ENCODE peak calls at places on chromosome 2, in six cellular contexts. Q is pons; U is cardiac muscle cell; S is HCT116; G is activated CD8-positive, alpha-beta memory T cell treated with anti-CD3 and anti-CD28 coated beads, Interleukin-2, amount 50 U/mL, for 48 hours; O is left cardiac atrium. M is an unnamed sample.

GRCh38 chr2:111638274-111638877 is 245.6 kb downstream of the ANAPC1 start:
- DNase-seq in O (no peak), S (no peak), G (no peak), Q (no peak), U (no peak), M (no peak)

GRCh38 chr2:9178110-9178904 is 28.3 kb upstream of the ASAP2 start:
- DNase-seq in S (no peak), U (peak; percentile 33), O (no peak), Q (no peak), G (no peak), M (no peak)

GRCh38 chr2:16813593-16813992 is 148.0 kb upstream of the CYRIA start:
- DNase-seq in U (no peak), Q (no peak), O (no peak), G (no peak), S (no peak), M (no peak)

GRCh38 chr2:49490710-49491109 is 336.4 kb upstream of the FSHR start:
- DNase-seq in Q (no peak), G (no peak), S (no peak), U (peak; percentile 33), O (peak; percentile 19), M (no peak)

GRCh38 chr2:72745679-72746368 is 80.0 kb downstream of the EXOC6B start:
- DNase-seq in O (no peak), U (peak; percentile 87), Q (peak; percentile 88), S (peak; percentile 48), G (no peak), M (no peak)

GRCh38 chr2:109466674-109467575 is 146.8 kb downstream of the SEPTIN10 start:
- DNase-seq in Q (peak; percentile 92), O (no peak), U (no peak), G (no peak), S (no peak), M (no peak)

GRCh38 chr2:98769784-98770183 is 38.9 kb upstream of the MGAT4A start:
- DNase-seq in S (no peak), G (no peak), O (no peak), Q (no peak), U (no peak), M (peak; percentile 67)

GRCh38 chr2:172885996-172886395 is 150.4 kb downstream of the RAPGEF4 start:
- DNase-seq in Q (no peak), U (no peak), O (no peak), S (no peak), G (no peak), M (no peak)

GRCh38 chr2:30136729-30137444 is 9.9 kb upstream of the YPEL5 start:
- DNase-seq in U (no peak), S (no peak), O (no peak), G (no peak), Q (no peak), M (no peak)

GRCh38 chr2:151200844-151201243 is 60.8 kb downstream of the RBM43 start:
- DNase-seq in O (no peak), Q (no peak), G (no peak), S (no peak), U (no peak), M (no peak)

GRCh38 chr2:46518848-46519247 is 39.5 kb downstream of the TMEM247 start:
- DNase-seq in G (no peak), O (peak; percentile 45), U (no peak), S (no peak), Q (peak; percentile 47), M (no peak)

GRCh38 chr2:207163053-207163814 is 2.5 kb downstream of the KLF7 start:
- DNase-seq in S (peak; percentile 74), O (peak; percentile 38), U (peak; percentile 87), G (no peak), Q (peak; percentile 88), M (peak; percentile 50)

GRCh38 chr2:40528564-40528963 is 76.7 kb upstream of the SLC8A1 start:
- DNase-seq in G (no peak), U (no peak), O (no peak), S (no peak), Q (no peak), M (no peak)

GRCh38 chr2:169131587-169132512 is 62.5 kb downstream of the DHRS9 start:
- DNase-seq in U (peak; percentile 78), G (no peak), S (peak; percentile 77), O (no peak), Q (peak; percentile 77), M (no peak)

GRCh38 chr2:53028259-53028658 is 739.3 kb upstream of the CHAC2 start:
- DNase-seq in G (no peak), U (peak; percentile 24), S (no peak), Q (no peak), O (no peak), M (no peak)

GRCh38 chr2:162731917-162732804 is 106.4 kb downstream of the KCNH7 start:
- DNase-seq in G (no peak), Q (no peak), O (no peak), S (no peak), U (no peak), M (no peak)

GRCh38 chr2:170324640-170325046 is 146.7 kb downstream of the MYO3B start:
- DNase-seq in G (peak; percentile 56), O (no peak), Q (peak; percentile 41), U (peak; percentile 57), S (peak; percentile 42), M (no peak)

GRCh38 chr2:70349921-70350685 is 48.2 kb upstream of the FAM136A start:
- DNase-seq in Q (no peak), O (no peak), G (no peak), S (no peak), U (no peak), M (no peak)

GRCh38 chr2:151933266-151933804 is 105.1 kb upstream of the ARL5A start:
- DNase-seq in U (no peak), G (no peak), S (no peak), O (no peak), Q (no peak), M (no peak)

GRCh38 chr2:39068290-39068689 is 52.6 kb downstream of the SOS1 start:
- DNase-seq in O (no peak), G (no peak), Q (no peak), S (no peak), U (no peak), M (no peak)

GRCh38 chr2:119646149-119646548 is 32.9 kb upstream of the TMEM177 start:
- DNase-seq in Q (no peak), U (no peak), G (no peak), S (no peak), O (no peak), M (no peak)

GRCh38 chr2:204437815-204438766 is 107.2 kb upstream of the PARD3B start:
- DNase-seq in G (no peak), Q (no peak), O (no peak), S (no peak), U (no peak), M (no peak)

GRCh38 chr2:28332696-28333095 is 60.0 kb upstream of the FOSL2 start:
- DNase-seq in G (no peak), U (no peak), Q (no peak), O (no peak), S (no peak), M (no peak)

GRCh38 chr2:131085646-131086045 is 7.6 kb downstream of the FAM168B start:
- DNase-seq in U (no peak), O (no peak), S (no peak), G (no peak), Q (no peak), M (no peak)

GRCh38 chr2:1022178-1022577 is 71.5 kb downstream of the SNTG2 start:
- DNase-seq in O (no peak), G (no peak), S (no peak), U (no peak), Q (no peak), M (no peak)

GRCh38 chr2:83850071-83850725 is 608.9 kb downstream of the SUCLG1 start:
- DNase-seq in G (no peak), U (no peak), S (no peak), Q (no peak), O (no peak), M (no peak)

M was measured in Peyer's patch.